ENCODE peak calls at places on chromosome 18, in six cellular contexts. D is heart right ventricle, H is OCI-LY7, F is tibial artery, M is spleen, I is Panc1. P is an unnamed sample.

GRCh38 chr18:62979172-62979571 is 263.8 kb downstream of the PHLPP1 start:
- DNase-seq in H (no peak), D (no peak), F (peak; percentile 44), I (no peak), M (peak; percentile 75), P (peak; percentile 76)

GRCh38 chr18:79962835-79963657 is 1.4 kb upstream of the HSBP1L1 start:
- DNase-seq in I (no peak), F (no peak), D (no peak), M (no peak), H (no peak), P (no peak)

GRCh38 chr18:25561923-25562322 is 210.0 kb upstream of the ZNF521 start:
- DNase-seq in H (peak; percentile 59), D (no peak), I (peak; percentile 2), M (no peak), F (no peak), P (peak; percentile 27)

GRCh38 chr18:21194871-21195771 is 46.9 kb upstream of the GREB1L start:
- DNase-seq in I (no peak), F (no peak), M (no peak), H (peak; percentile 57), D (no peak), P (peak; percentile 64)

GRCh38 chr18:63606526-63606925 is 19.4 kb downstream of the SERPINB13 start:
- DNase-seq in M (no peak), D (no peak), H (no peak), F (no peak), I (no peak), P (no peak)

GRCh38 chr18:49025426-49025766 is 74.6 kb upstream of the SMAD7 start:
- DNase-seq in F (no peak), D (no peak), I (no peak), H (peak; percentile 64), M (no peak), P (no peak)

GRCh38 chr18:48739266-48740067 is 200.6 kb downstream of the CTIF start:
- DNase-seq in H (no peak), F (no peak), I (no peak), D (no peak), M (no peak), P (no peak)

GRCh38 chr18:43578636-43579203 is 301.4 kb upstream of the SYT4 start:
- DNase-seq in F (no peak), I (no peak), M (no peak), H (no peak), D (no peak), P (peak; percentile 10)

GRCh38 chr18:27175914-27176313 is 9.2 kb downstream of the CHST9 start:
- DNase-seq in H (no peak), D (no peak), M (no peak), I (no peak), F (no peak), P (no peak)

GRCh38 chr18:55069497-55069896 is 110.2 kb upstream of the CCDC68 start:
- DNase-seq in D (no peak), M (no peak), F (no peak), I (no peak), H (no peak), P (no peak)

GRCh38 chr18:13808294-13809024 is 15.5 kb upstream of the MC5R start:
- DNase-seq in I (no peak), D (no peak), M (no peak), F (no peak), H (no peak), P (no peak)

GRCh38 chr18:69282371-69282770 is 118.3 kb upstream of the DOK6 start:
- DNase-seq in F (no peak), D (no peak), I (no peak), H (no peak), M (no peak), P (no peak)

GRCh38 chr18:28147674-28148171 is 29.2 kb downstream of the CDH2 start:
- DNase-seq in I (no peak), H (no peak), F (no peak), D (no peak), M (no peak), P (peak; percentile 88)

GRCh38 chr18:55407191-55407590 is 180.8 kb downstream of the TCF4 start:
- DNase-seq in I (no peak), M (no peak), F (no peak), D (no peak), H (no peak), P (no peak)

GRCh38 chr18:31683106-31683505 is 1.3 kb downstream of the B4GALT6 start:
- DNase-seq in D (no peak), F (no peak), H (no peak), M (no peak), I (no peak), P (no peak)

GRCh38 chr18:32019251-32019943 is 772 bp downstream of the RNF125 start:
- DNase-seq in D (peak; percentile 53), I (no peak), F (peak; percentile 27), H (peak; percentile 61), M (peak; percentile 90), P (peak; percentile 37)

GRCh38 chr18:31079973-31080372 is 22.2 kb downstream of the DSC2 start:
- DNase-seq in I (no peak), H (no peak), M (no peak), F (no peak), D (no peak), P (no peak)

GRCh38 chr18:68817584-68817983 is 19.7 kb downstream of the CCDC102B start:
- DNase-seq in H (no peak), F (no peak), I (no peak), M (no peak), D (no peak), P (peak; percentile 43)

GRCh38 chr18:8339958-8340357 is 269.3 kb upstream of the RAB12 start:
- DNase-seq in D (peak; percentile 44), I (no peak), H (no peak), F (no peak), M (no peak), P (no peak)

GRCh38 chr18:25592804-25593360 is 240.9 kb upstream of the ZNF521 start:
- DNase-seq in F (no peak), H (no peak), D (no peak), I (no peak), M (no peak), P (no peak)

GRCh38 chr18:52339891-52340371 is at the start of gene DCC:
- DNase-seq in H (no peak), M (no peak), F (no peak), D (peak; percentile 18), I (no peak), P (peak; percentile 12)

GRCh38 chr18:9755110-9755509 is 47.0 kb downstream of the RAB31 start:
- DNase-seq in I (no peak), F (no peak), H (no peak), D (no peak), M (no peak), P (no peak)

GRCh38 chr18:23137788-23138216 is 2.5 kb downstream of the CABLES1 start:
- DNase-seq in F (no peak), M (no peak), I (no peak), D (no peak), H (no peak), P (no peak)

GRCh38 chr18:48679236-48679635 is 140.4 kb downstream of the CTIF start:
- DNase-seq in I (no peak), H (no peak), F (no peak), M (no peak), D (no peak), P (no peak)

GRCh38 chr18:4142876-4143275 is 312.2 kb downstream of the DLGAP1 start:
- DNase-seq in H (no peak), F (no peak), D (no peak), I (no peak), M (no peak), P (no peak)
- TF ChIP-seq CTCF in H (no peak), F (no peak), D (no peak), I (no peak), M (no peak), P (no peak)

GRCh38 chr18:37944871-37945270 is 379.3 kb upstream of the CELF4 start:
- DNase-seq in D (no peak), H (no peak), M (no peak), F (no peak), I (no peak), P (no peak)
- H3K4me3 ChIP-seq in D (no peak overlapping the region), H (no peak overlapping the region), M (no peak overlapping the region), F (no peak overlapping the region), I (no peak overlapping the region), P (no peak overlapping the region)

GRCh38 chr18:45384137-45384998 is 230.9 kb upstream of the SLC14A2 start:
- DNase-seq in H (peak; percentile 42), F (peak; percentile 35), D (peak; percentile 18), M (no peak), I (peak; percentile 10), P (peak; percentile 57)
- TF ChIP-seq CTCF in H (peak; percentile 72), F (peak; percentile 64), D (peak; percentile 81), M (peak; percentile 56), I (peak; percentile 48), P (peak; percentile 49)

GRCh38 chr18:45998244-45998643 is 31.1 kb upstream of the EPG5 start:
- DNase-seq in I (no peak), F (no peak), M (no peak), H (no peak), D (no peak), P (no peak)
- H3K4me3 ChIP-seq in I (no peak overlapping the region), F (no peak overlapping the region), M (no peak overlapping the region), H (no peak overlapping the region), D (no peak overlapping the region), P (no peak overlapping the region)

GRCh38 chr18:74564012-74564411 is 29.7 kb downstream of the CNDP1 start:
- DNase-seq in F (no peak), I (no peak), D (no peak), H (no peak), M (no peak), P (no peak)

GRCh38 chr18:74571895-74572680 is 25.6 kb upstream of the ZNF407 start:
- DNase-seq in F (no peak), I (no peak), D (no peak), H (no peak), M (no peak), P (no peak)

GRCh38 chr18:74569401-74569800 is 28.3 kb upstream of the ZNF407 start:
- DNase-seq in H (no peak), F (no peak), I (no peak), M (no peak), D (no peak), P (no peak)

GRCh38 chr18:74570266-74570665 is 27.4 kb upstream of the ZNF407 start:
- DNase-seq in F (no peak), H (no peak), M (no peak), D (no peak), I (no peak), P (no peak)

DNA sequence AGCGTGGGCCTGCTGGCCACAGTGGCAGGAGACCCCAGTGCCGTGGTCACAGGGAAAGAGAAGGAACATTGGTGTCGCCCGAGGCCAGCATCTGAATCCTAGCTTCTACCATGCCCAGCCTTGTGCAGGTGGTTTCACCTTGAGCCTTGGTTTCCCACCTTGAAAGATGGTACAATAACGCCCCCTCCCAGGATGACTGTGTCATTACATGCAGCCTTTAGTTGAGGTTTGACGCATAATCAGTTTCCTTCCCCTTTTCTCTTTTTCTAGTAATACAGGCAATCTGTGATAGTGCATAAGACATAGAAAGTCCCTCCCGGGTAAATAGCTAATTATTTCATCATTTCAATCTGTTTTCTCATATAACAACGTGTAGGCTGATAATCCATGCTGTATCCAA is 29.9 kb upstream of the ZNF407 start:
- DNase-seq in I (no peak), D (no peak), M (no peak), F (no peak), H (no peak), P (no peak)
- TF ChIP-seq CTCF in I (no peak), D (no peak), M (no peak), F (no peak), H (peak; percentile 12), P (no peak)

DNA sequence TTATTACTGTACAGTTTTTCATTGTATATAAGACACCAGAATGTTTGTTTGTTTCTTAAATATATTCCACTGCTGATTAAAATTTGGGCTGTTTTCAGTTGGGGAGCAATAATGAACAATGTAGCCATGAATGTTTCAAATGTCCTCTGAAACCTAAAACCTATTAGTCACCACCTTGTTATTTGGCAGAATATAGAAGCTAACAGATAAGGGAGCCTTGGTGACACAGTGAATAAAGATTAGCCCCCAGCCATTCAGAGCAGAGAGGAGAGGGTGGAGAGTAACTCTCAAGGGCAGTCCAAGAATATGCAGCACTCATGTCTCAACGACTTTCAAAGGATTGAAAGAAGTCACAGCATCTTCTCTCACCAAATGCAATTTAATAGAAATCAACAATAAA is 43.1 kb upstream of the ATP8B1 start:
- DNase-seq in I (no peak), F (no peak), H (no peak), M (no peak), D (no peak), P (peak; percentile 89)
- H3K4me3 ChIP-seq in I (no peak overlapping the region), F (no peak overlapping the region), H (no peak overlapping the region), M (no peak overlapping the region), D (no peak overlapping the region), P (no peak overlapping the region)